ENCODE peak calls at places on chromosomes 2 and 18, in ten cellular contexts. Y, B, C, W, K, T, O, A, F and G are unnamed samples.

GRCh38 chr2:16241166-16242160 is 301.1 kb downstream of the MYCN start:
- DNase-seq in Y (no peak), B (no peak), C (no peak), W (no peak), K (no peak), T (no peak), O (no peak), A (no peak), F (no peak), G (no peak)

GRCh38 chr18:61093967-61094366 is 239.3 kb upstream of the CDH20 start:
- DNase-seq in Y (no peak), B (no peak), C (no peak), W (no peak), K (no peak), T (no peak), O (no peak), A (no peak), F (no peak), G (no peak)

GRCh38 chr18:905307-905947 is 756 bp downstream of the ADCYAP1 start:
- DNase-seq in Y (no peak), B (peak), C (no peak), W (no peak), K (no peak), T (no peak), O (no peak), A (no peak), F (no peak), G (no peak)

GRCh38 chr18:7754725-7755181 is 187.6 kb downstream of the PTPRM start:
- DNase-seq in Y (no peak), B (no peak), C (peak), W (peak), K (no peak), T (no peak), O (no peak), A (no peak), F (no peak), G (no peak)

GRCh38 chr2:3911891-3912455 is 208.6 kb downstream of the DCDC2C start:
- DNase-seq in Y (no peak), B (no peak), C (no peak), W (no peak), K (no peak), T (no peak), O (peak), A (no peak), F (no peak), G (no peak)

GRCh38 chr2:234454433-234454832 is 42.4 kb downstream of the ARL4C start:
- DNase-seq in Y (no peak), B (no peak), C (no peak), W (no peak), K (no peak), T (no peak), O (no peak), A (no peak), F (no peak), G (peak)

GRCh38 chr2:120381661-120382060 is 35.7 kb downstream of the INHBB start:
- DNase-seq in Y (no peak), B (no peak), C (no peak), W (no peak), K (no peak), T (no peak), O (no peak), A (no peak), F (no peak), G (no peak)

GRCh38 chr2:225104971-225105370 is 62.7 kb upstream of the DOCK10 start:
- DNase-seq in Y (no peak), B (no peak), C (no peak), W (no peak), K (no peak), T (no peak), O (no peak), A (no peak), F (no peak), G (no peak)

GRCh38 chr2:209070262-209070661 is 353.6 kb upstream of the MAP2 start:
- DNase-seq in Y (no peak), B (no peak), C (no peak), W (no peak), K (no peak), T (no peak), O (no peak), A (no peak), F (no peak), G (no peak)

GRCh38 chr2:637406-637776 is 39.8 kb downstream of the TMEM18 start:
- DNase-seq in Y (no peak), B (no peak), C (no peak), W (no peak), K (no peak), T (no peak), O (no peak), A (no peak), F (no peak), G (no peak)

GRCh38 chr2:62596061-62596658 is 90.2 kb upstream of the TMEM17 start:
- DNase-seq in Y (no peak), B (no peak), C (peak), W (no peak), K (no peak), T (peak), O (no peak), A (no peak), F (no peak), G (no peak)

GRCh38 chr18:75854174-75854573 is 426.7 kb upstream of the SMIM21 start:
- DNase-seq in Y (no peak), B (peak), C (no peak), W (no peak), K (no peak), T (no peak), O (peak), A (peak), F (no peak), G (peak)

GRCh38 chr2:20168727-20169696 is 55.9 kb downstream of the SDC1 start:
- DNase-seq in Y (no peak), B (no peak), C (no peak), W (no peak), K (no peak), T (no peak), O (no peak), A (no peak), F (no peak), G (no peak)

GRCh38 chr2:119958642-119959268 is 54.1 kb upstream of the EPB41L5 start:
- DNase-seq in Y (no peak), B (no peak), C (peak), W (no peak), K (no peak), T (no peak), O (no peak), A (no peak), F (no peak), G (no peak)

GRCh38 chr2:67414867-67415266 is 17.7 kb downstream of the ETAA1 start:
- DNase-seq in Y (no peak), B (no peak), C (no peak), W (no peak), K (no peak), T (no peak), O (no peak), A (no peak), F (no peak), G (no peak)

GRCh38 chr18:74412106-74412880 is 44.8 kb downstream of the DIPK1C start:
- DNase-seq in Y (no peak), B (peak), C (no peak), W (no peak), K (no peak), T (no peak), O (peak), A (no peak), F (no peak), G (no peak)

GRCh38 chr2:145032791-145033190 is 512.9 kb upstream of the ZEB2 start:
- DNase-seq in Y (no peak), B (no peak), C (no peak), W (no peak), K (no peak), T (peak), O (no peak), A (no peak), F (no peak), G (no peak)

GRCh38 chr2:98040331-98040939 is 44.7 kb upstream of the TMEM131 start:
- DNase-seq in Y (no peak), B (no peak), C (no peak), W (no peak), K (no peak), T (no peak), O (no peak), A (no peak), F (no peak), G (no peak)

GRCh38 chr18:55236150-55236931 is 277.1 kb upstream of the CCDC68 start:
- DNase-seq in Y (no peak), B (no peak), C (peak), W (no peak), K (no peak), T (peak), O (no peak), A (peak), F (no peak), G (no peak)

GRCh38 chr18:55232506-55232905 is 273.2 kb upstream of the CCDC68 start:
- DNase-seq in Y (no peak), B (no peak), C (no peak), W (no peak), K (no peak), T (no peak), O (no peak), A (no peak), F (no peak), G (no peak)

GRCh38 chr18:55235094-55235461 is 275.8 kb upstream of the CCDC68 start:
- DNase-seq in Y (no peak), B (no peak), C (no peak), W (no peak), K (no peak), T (no peak), O (no peak), A (no peak), F (no peak), G (no peak)

GRCh38 chr18:55233850-55234249 is 274.6 kb upstream of the CCDC68 start:
- DNase-seq in Y (no peak), B (no peak), C (peak), W (no peak), K (no peak), T (no peak), O (no peak), A (peak), F (no peak), G (no peak)

DNA sequence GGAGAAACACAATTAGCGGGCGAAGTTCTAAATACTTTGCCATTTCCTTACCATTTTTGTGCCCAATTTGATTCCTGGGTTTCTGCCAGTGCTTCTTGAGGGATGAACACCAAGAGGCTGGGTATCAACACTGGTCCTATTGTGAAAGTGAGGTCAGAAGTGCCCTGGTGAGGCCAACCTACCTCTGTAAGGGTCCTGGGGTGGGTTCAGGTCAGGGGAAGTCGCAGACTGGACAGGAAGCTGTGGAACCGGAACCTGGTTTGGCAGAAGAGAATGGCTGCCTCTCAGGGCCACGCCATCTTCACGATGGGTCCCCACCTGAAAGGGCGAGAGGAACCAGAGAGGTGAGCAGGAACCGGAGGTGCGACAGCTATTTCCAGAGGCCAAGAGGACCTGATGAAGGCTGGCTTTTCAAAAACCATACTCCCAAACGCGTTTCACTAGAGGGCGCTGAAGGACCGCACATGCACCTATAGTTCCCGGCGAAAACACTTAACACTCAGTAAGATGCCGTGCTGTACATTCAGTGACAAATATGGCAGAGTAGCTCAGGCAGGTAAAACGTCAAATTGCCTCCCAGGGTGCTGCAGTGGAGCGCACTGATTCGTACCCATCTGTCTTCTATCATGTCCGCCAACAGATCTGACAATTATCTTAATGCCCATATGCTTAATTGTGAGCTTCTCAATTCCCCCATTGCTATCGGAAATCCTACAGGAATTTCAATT is 275.3 kb upstream of the CCDC68 start:
- DNase-seq in Y (peak), B (peak), C (peak), W (peak), K (peak), T (peak), O (peak), A (peak), F (no peak), G (peak)
- TF ChIP-seq CTCF in Y (peak), B (peak), C (peak), W (peak), K (peak), T (peak), O (peak), A (peak), F (peak), G (peak)

GRCh38 chr2:109586687-109587086 is 27.1 kb downstream of the SEPTIN10 start:
- DNase-seq in Y (no peak), B (no peak), C (no peak), W (no peak), K (no peak), T (no peak), O (no peak), A (no peak), F (no peak), G (no peak)

DNA sequence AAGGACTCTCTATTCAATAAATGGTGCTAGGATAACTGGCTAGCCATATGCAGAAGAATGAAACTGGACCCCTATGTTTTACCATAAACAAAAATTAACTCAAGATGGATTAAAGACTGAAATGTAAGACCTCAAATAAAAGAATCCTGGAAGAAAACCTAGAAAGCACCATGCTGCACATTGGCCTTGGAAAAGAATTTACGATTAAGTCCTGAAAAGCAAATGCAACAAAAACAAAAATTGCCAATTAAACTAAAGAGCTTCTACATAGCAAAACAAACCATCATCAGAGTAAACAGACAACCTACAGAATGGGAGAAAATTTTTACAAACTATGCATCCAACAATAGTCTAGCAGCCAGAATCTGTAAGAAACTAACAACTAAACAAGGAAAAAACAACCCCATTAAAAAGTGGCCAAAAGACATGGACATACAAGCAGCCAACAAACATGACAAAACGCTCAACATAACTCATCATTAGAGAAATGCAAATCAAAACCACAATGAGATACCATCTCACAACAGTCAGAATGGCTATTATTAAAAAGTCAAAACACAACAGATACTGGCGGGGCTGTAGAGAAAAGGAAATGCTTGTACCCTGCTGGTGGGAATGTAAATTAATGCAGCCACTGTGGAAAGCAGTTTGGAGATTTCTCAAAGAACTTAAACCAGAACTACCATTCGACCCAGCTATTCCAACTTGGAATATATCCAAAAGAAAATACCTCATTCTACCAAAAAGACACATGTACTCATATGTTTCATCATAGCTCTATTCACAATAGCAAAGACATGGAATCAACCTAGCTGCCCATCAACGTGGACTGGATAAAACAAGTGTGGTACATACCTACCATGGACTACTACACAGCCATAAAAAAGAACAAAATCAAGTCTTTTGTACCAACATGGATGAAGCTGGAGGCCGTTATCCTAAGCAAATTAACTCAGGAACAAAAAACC is 30.6 kb downstream of the SEPTIN10 start:
- DNase-seq in Y (no peak), B (no peak), C (peak), W (no peak), K (no peak), T (peak), O (no peak), A (no peak), F (no peak), G (no peak)
- TF ChIP-seq CTCF in Y (no peak), B (no peak), C (no peak), W (no peak), K (no peak), T (no peak), O (peak), A (no peak), F (no peak), G (no peak)

GRCh38 chr2:172712251-172712650 is 23.4 kb upstream of the RAPGEF4 start:
- DNase-seq in Y (no peak), B (no peak), C (no peak), W (no peak), K (no peak), T (no peak), O (no peak), A (no peak), F (no peak), G (no peak)

GRCh38 chr2:172708247-172708646 is 27.4 kb upstream of the RAPGEF4 start:
- DNase-seq in Y (no peak), B (no peak), C (no peak), W (no peak), K (no peak), T (no peak), O (no peak), A (no peak), F (no peak), G (no peak)

GRCh38 chr2:172709566-172710291 is 25.9 kb upstream of the RAPGEF4 start:
- DNase-seq in Y (no peak), B (no peak), C (no peak), W (no peak), K (no peak), T (no peak), O (no peak), A (no peak), F (no peak), G (no peak)

GRCh38 chr2:172711110-172711509 is 24.5 kb upstream of the RAPGEF4 start:
- DNase-seq in Y (no peak), B (no peak), C (no peak), W (no peak), K (no peak), T (no peak), O (no peak), A (no peak), F (no peak), G (no peak)

GRCh38 chr2:172710584-172711024 is 25.0 kb upstream of the RAPGEF4 start:
- DNase-seq in Y (peak), B (peak), C (peak), W (no peak), K (no peak), T (peak), O (peak), A (peak), F (no peak), G (peak)
- TF ChIP-seq CTCF in Y (peak), B (peak), C (peak), W (peak), K (peak), T (peak), O (peak), A (peak), F (peak), G (peak)

GRCh38 chr18:30639361-30639760 is 403.2 kb downstream of the DSC3 start:
- DNase-seq in Y (no peak), B (no peak), C (no peak), W (no peak), K (no peak), T (no peak), O (no peak), A (no peak), F (no peak), G (no peak)
- TF ChIP-seq CTCF in Y (no peak), B (no peak), C (no peak), W (no peak), K (no peak), T (no peak), O (no peak), A (no peak), F (no peak), G (no peak)